ENCODE peak calls at places on chromosomes 2 and 18, in ten cellular contexts. V is activated CD8-positive, alpha-beta T cell treated with anti-CD3 and anti-CD28 coated beads for 36 hours; W is brain microvascular endothelial cell; T is lower leg skin; H is tibial artery; S is hepatocyte; K is AG08395; I is activated CD4-positive, alpha-beta T cell treated with anti-CD3 and anti-CD28 coated beads, Interleukin-2, amount 10 ng/mL, durations not matched to agents 7 days and 5 days; M is HCT116; G is A549. X is an unnamed sample.

GRCh38 chr18:75221902-75222301 is 11.3 kb downstream of the TSHZ1 start:
- DNase-seq in S (no peak), I (no peak), G (no peak), H (no peak), W (no peak), T (no peak), K (no peak), M (no peak), V (no peak), X (no peak)

GRCh38 chr18:22434973-22435608 is 17.4 kb upstream of the CTAGE1 start:
- DNase-seq in V (no peak), K (peak), H (no peak), W (peak), G (no peak), M (no peak), T (no peak), I (no peak), S (no peak), X (no peak)

GRCh38 chr2:224712346-224712745 is 3.8 kb downstream of the CCDC195 start:
- DNase-seq in G (no peak), S (peak), H (no peak), V (no peak), K (peak), M (no peak), T (no peak), I (no peak), W (peak), X (no peak)

GRCh38 chr2:4866198-4866597 is 826.0 kb upstream of the SOX11 start:
- DNase-seq in M (no peak), G (no peak), T (no peak), K (no peak), H (no peak), V (no peak), S (no peak), I (no peak), W (no peak), X (no peak)

GRCh38 chr2:99085400-99085799 is 56.1 kb upstream of the C2orf15 start:
- DNase-seq in W (no peak), S (no peak), G (no peak), M (no peak), H (no peak), V (peak), T (no peak), K (no peak), I (peak), X (no peak)

GRCh38 chr18:77647472-77647871 is 397.8 kb downstream of the GALR1 start:
- DNase-seq in G (no peak), V (no peak), S (no peak), T (no peak), H (no peak), I (no peak), M (no peak), K (no peak), W (no peak), X (no peak)

GRCh38 chr2:236015171-236015570 is 153.0 kb downstream of the GBX2 start:
- DNase-seq in T (no peak), G (no peak), I (no peak), M (no peak), S (no peak), K (no peak), V (no peak), H (no peak), W (no peak), X (no peak)

GRCh38 chr2:24077535-24077877 is 1.4 kb upstream of the SF3B6 start:
- DNase-seq in V (peak), S (no peak), H (no peak), M (no peak), K (no peak), G (no peak), W (no peak), T (no peak), I (no peak), X (no peak)

GRCh38 chr2:185522472-185522871 is 216.1 kb upstream of the FSIP2 start:
- DNase-seq in M (no peak), H (no peak), T (no peak), S (no peak), V (no peak), G (no peak), W (no peak), K (no peak), I (no peak), X (no peak)

GRCh38 chr2:156935611-156936010 is 321.9 kb upstream of the GALNT5 start:
- DNase-seq in T (no peak), W (no peak), M (no peak), H (no peak), V (no peak), G (no peak), S (no peak), K (no peak), I (no peak), X (no peak)

GRCh38 chr2:19362094-19362649 is 3.7 kb upstream of the OSR1 start:
- DNase-seq in T (no peak), M (no peak), H (no peak), V (no peak), W (no peak), G (no peak), K (no peak), I (peak), S (no peak), X (peak)

GRCh38 chr2:229335877-229336346 is 64.8 kb upstream of the PID1 start:
- DNase-seq in M (no peak), G (no peak), V (no peak), W (no peak), S (no peak), K (peak), I (no peak), T (no peak), H (no peak), X (no peak)

GRCh38 chr18:63883617-63884016 is 3.9 kb upstream of the SERPINB2 start:
- DNase-seq in V (no peak), G (no peak), I (no peak), S (no peak), M (no peak), T (no peak), W (no peak), H (no peak), K (no peak), X (no peak)

GRCh38 chr2:239910851-239911629 is 114.1 kb downstream of the NDUFA10 start:
- DNase-seq in I (peak), H (peak), S (no peak), V (no peak), T (peak), K (no peak), W (no peak), G (no peak), M (no peak), X (peak)

GRCh38 chr18:31489311-31489710 is 8.7 kb upstream of the DSG2 start:
- DNase-seq in M (no peak), S (no peak), I (no peak), K (no peak), T (no peak), W (no peak), V (no peak), H (no peak), G (no peak), X (no peak)

GRCh38 chr2:44291281-44292248 is 16.3 kb downstream of the SLC3A1 start:
- DNase-seq in I (no peak), W (peak), S (peak), V (peak), G (peak), K (peak), T (no peak), H (peak), M (peak), X (peak)

GRCh38 chr2:36587091-36587490 is 10.9 kb downstream of the FEZ2 start:
- DNase-seq in K (peak), I (no peak), W (no peak), H (no peak), S (no peak), G (no peak), M (no peak), T (no peak), V (no peak), X (no peak)

GRCh38 chr2:111119004-111119846 is 1.5 kb upstream of the BCL2L11 start:
- DNase-seq in W (no peak), I (peak), H (peak), V (peak), G (no peak), K (no peak), M (no peak), T (no peak), S (peak), X (peak)

GRCh38 chr2:180520816-180521595 is 459.4 kb upstream of the UBE2E3 start:
- DNase-seq in T (no peak), G (peak), I (no peak), M (peak), S (peak), K (peak), H (no peak), V (no peak), W (peak), X (no peak)

GRCh38 chr2:221780281-221780688 is 208.2 kb upstream of the EPHA4 start:
- DNase-seq in G (no peak), T (no peak), S (peak), I (no peak), M (no peak), V (no peak), K (no peak), H (no peak), W (no peak), X (no peak)

GRCh38 chr2:96121414-96121813 is 5.0 kb upstream of the ADRA2B start:
- DNase-seq in I (no peak), W (no peak), G (no peak), K (no peak), H (no peak), S (no peak), T (no peak), M (no peak), V (no peak), X (no peak)

GRCh38 chr2:193141-193552 is 70.7 kb downstream of the SH3YL1 start:
- DNase-seq in H (no peak), V (peak), M (no peak), S (no peak), I (no peak), T (no peak), G (no peak), K (peak), W (no peak), X (no peak)

GRCh38 chr2:64295326-64296149 is 151.3 kb upstream of the PELI1 start:
- DNase-seq in I (no peak), H (no peak), V (peak), S (no peak), G (no peak), T (no peak), K (no peak), M (no peak), W (no peak), X (peak)

GRCh38 chr18:55489034-55489741 is 98.8 kb downstream of the TCF4 start:
- DNase-seq in T (no peak), H (no peak), V (peak), I (peak), G (no peak), W (no peak), S (no peak), M (no peak), K (no peak), X (no peak)

GRCh38 chr2:263774-264492 is at the start of gene SH3YL1:
- DNase-seq in M (peak), G (no peak), T (peak), V (peak), H (no peak), K (peak), S (peak), I (peak), W (no peak), X (peak)

GRCh38 chr2:183284606-183285005 is 160.4 kb downstream of the NUP35 start:
- DNase-seq in I (no peak), G (no peak), W (peak), S (no peak), V (no peak), H (no peak), T (no peak), M (no peak), K (peak), X (no peak)

X was measured in CD4-positive, CD25-positive, alpha-beta regulatory T cell.